ENCODE peak calls at places on chromosomes 2 and 18, in six cellular contexts. One of them, this sample, is unnamed.

GRCh38 chr2:142973160-142973821 is 95.8 kb downstream of the KYNU start:
- DNase-seq in astrocyte of the spinal cord: no peak
- DNase-seq in mammary epithelial cell: peak; percentile 78
- DNase-seq in Jurkat, Clone E6-1: no peak
- DNase-seq in prostate gland: no peak
- DNase-seq in cardiac muscle cell: peak; percentile 29
- DNase-seq in this sample: no peak

GRCh38 chr2:65880451-65880850 is 448.1 kb upstream of the SPRED2 start:
- DNase-seq in astrocyte of the spinal cord: no peak
- DNase-seq in Jurkat, Clone E6-1: no peak
- DNase-seq in cardiac muscle cell: no peak
- DNase-seq in mammary epithelial cell: no peak
- DNase-seq in prostate gland: no peak
- DNase-seq in this sample: no peak

GRCh38 chr2:237749961-237750360 is 48.6 kb upstream of the RBM44 start:
- DNase-seq in mammary epithelial cell: no peak
- DNase-seq in astrocyte of the spinal cord: no peak
- DNase-seq in prostate gland: no peak
- DNase-seq in Jurkat, Clone E6-1: no peak
- DNase-seq in cardiac muscle cell: no peak
- DNase-seq in this sample: no peak

GRCh38 chr2:1804865-1805264 is 60.5 kb upstream of the PXDN start:
- DNase-seq in cardiac muscle cell: no peak
- DNase-seq in prostate gland: no peak
- DNase-seq in Jurkat, Clone E6-1: no peak
- DNase-seq in mammary epithelial cell: no peak
- DNase-seq in astrocyte of the spinal cord: no peak
- DNase-seq in this sample: no peak

GRCh38 chr2:509888-510287 is 167.3 kb downstream of the TMEM18 start:
- DNase-seq in mammary epithelial cell: no peak
- DNase-seq in cardiac muscle cell: no peak
- DNase-seq in astrocyte of the spinal cord: no peak
- DNase-seq in Jurkat, Clone E6-1: no peak
- DNase-seq in prostate gland: no peak
- DNase-seq in this sample: no peak

GRCh38 chr2:207254526-207255464 is 89.0 kb upstream of the KLF7 start:
- DNase-seq in prostate gland: no peak
- DNase-seq in mammary epithelial cell: peak; percentile 54
- DNase-seq in cardiac muscle cell: peak; percentile 52
- DNase-seq in Jurkat, Clone E6-1: no peak
- DNase-seq in astrocyte of the spinal cord: peak; percentile 65
- DNase-seq in this sample: no peak

GRCh38 chr2:166074430-166074829 is 53.4 kb downstream of the SCN1A start:
- DNase-seq in mammary epithelial cell: no peak
- DNase-seq in prostate gland: no peak
- DNase-seq in astrocyte of the spinal cord: no peak
- DNase-seq in Jurkat, Clone E6-1: no peak
- DNase-seq in cardiac muscle cell: no peak
- DNase-seq in this sample: no peak

GRCh38 chr2:152611458-152612231 is 105.6 kb downstream of the PRPF40A start:
- DNase-seq in mammary epithelial cell: peak; percentile 28
- DNase-seq in cardiac muscle cell: peak; percentile 91
- DNase-seq in Jurkat, Clone E6-1: no peak
- DNase-seq in prostate gland: no peak
- DNase-seq in astrocyte of the spinal cord: peak; percentile 83
- DNase-seq in this sample: peak; percentile 75

GRCh38 chr2:172021955-172022354 is 22.2 kb downstream of the METAP1D start:
- DNase-seq in prostate gland: no peak
- DNase-seq in Jurkat, Clone E6-1: no peak
- DNase-seq in cardiac muscle cell: peak; percentile 60
- DNase-seq in astrocyte of the spinal cord: peak; percentile 42
- DNase-seq in mammary epithelial cell: no peak
- DNase-seq in this sample: no peak

GRCh38 chr2:74876081-74876886 is 42.4 kb downstream of the HK2 start:
- DNase-seq in cardiac muscle cell: peak; percentile 80
- DNase-seq in astrocyte of the spinal cord: peak; percentile 47
- DNase-seq in mammary epithelial cell: no peak
- DNase-seq in Jurkat, Clone E6-1: peak; percentile 52
- DNase-seq in prostate gland: peak; percentile 45
- DNase-seq in this sample: peak; percentile 69

GRCh38 chr2:17095340-17095739 is 422.9 kb downstream of the RAD51AP2 start:
- DNase-seq in mammary epithelial cell: no peak
- DNase-seq in Jurkat, Clone E6-1: no peak
- DNase-seq in astrocyte of the spinal cord: no peak
- DNase-seq in prostate gland: no peak
- DNase-seq in cardiac muscle cell: no peak
- DNase-seq in this sample: no peak

GRCh38 chr2:50066858-50067257 is 912.5 kb upstream of the FSHR start:
- DNase-seq in Jurkat, Clone E6-1: no peak
- DNase-seq in mammary epithelial cell: no peak
- DNase-seq in astrocyte of the spinal cord: no peak
- DNase-seq in prostate gland: no peak
- DNase-seq in cardiac muscle cell: no peak
- DNase-seq in this sample: no peak

GRCh38 chr2:149611100-149611820 is 23.7 kb upstream of the MMADHC start:
- DNase-seq in mammary epithelial cell: peak; percentile 20
- DNase-seq in prostate gland: no peak
- DNase-seq in astrocyte of the spinal cord: no peak
- DNase-seq in cardiac muscle cell: no peak
- DNase-seq in Jurkat, Clone E6-1: no peak
- DNase-seq in this sample: peak; percentile 7

GRCh38 chr2:232528746-232529445 is 2.9 kb downstream of the CHRND start:
- DNase-seq in astrocyte of the spinal cord: no peak
- DNase-seq in prostate gland: no peak
- DNase-seq in cardiac muscle cell: no peak
- DNase-seq in mammary epithelial cell: peak; percentile 11
- DNase-seq in Jurkat, Clone E6-1: peak; percentile 77
- DNase-seq in this sample: no peak

GRCh38 chr2:53913721-53914120 is 54.0 kb upstream of the GPR75 start:
- DNase-seq in astrocyte of the spinal cord: peak; percentile 47
- DNase-seq in prostate gland: no peak
- DNase-seq in Jurkat, Clone E6-1: peak; percentile 7
- DNase-seq in mammary epithelial cell: peak; percentile 4
- DNase-seq in cardiac muscle cell: peak; percentile 67
- DNase-seq in this sample: peak; percentile 34

GRCh38 chr2:67532325-67532724 is 135.2 kb downstream of the ETAA1 start:
- DNase-seq in Jurkat, Clone E6-1: no peak
- DNase-seq in astrocyte of the spinal cord: no peak
- DNase-seq in prostate gland: no peak
- DNase-seq in mammary epithelial cell: no peak
- DNase-seq in cardiac muscle cell: no peak
- DNase-seq in this sample: no peak

GRCh38 chr2:99524056-99524455 is 34.2 kb upstream of the REV1 start:
- DNase-seq in Jurkat, Clone E6-1: no peak
- DNase-seq in prostate gland: no peak
- DNase-seq in astrocyte of the spinal cord: no peak
- DNase-seq in cardiac muscle cell: no peak
- DNase-seq in mammary epithelial cell: no peak
- DNase-seq in this sample: no peak

GRCh38 chr2:229714736-229715541 is 584 bp upstream of the DNER start:
- DNase-seq in Jurkat, Clone E6-1: no peak
- DNase-seq in prostate gland: peak; percentile 14
- DNase-seq in mammary epithelial cell: peak; percentile 56
- DNase-seq in astrocyte of the spinal cord: peak; percentile 79
- DNase-seq in cardiac muscle cell: peak; percentile 78
- DNase-seq in this sample: peak; percentile 44

GRCh38 chr2:240584486-240585031 is 2.0 kb upstream of the CAPN10 start:
- DNase-seq in mammary epithelial cell: peak; percentile 44
- DNase-seq in cardiac muscle cell: peak; percentile 79
- DNase-seq in prostate gland: no peak
- DNase-seq in Jurkat, Clone E6-1: peak; percentile 96
- DNase-seq in astrocyte of the spinal cord: no peak
- DNase-seq in this sample: peak; percentile 98
- H3K4me3 ChIP-seq in mammary epithelial cell: peak overlapping the region; percentile 63
- H3K4me3 ChIP-seq in cardiac muscle cell: no peak overlapping the region
- H3K4me3 ChIP-seq in prostate gland: no peak overlapping the region
- H3K4me3 ChIP-seq in Jurkat, Clone E6-1: peak overlapping the region; percentile 97
- H3K4me3 ChIP-seq in astrocyte of the spinal cord: no peak overlapping the region
- H3K4me3 ChIP-seq in this sample: peak overlapping the region; percentile 67

DNA sequence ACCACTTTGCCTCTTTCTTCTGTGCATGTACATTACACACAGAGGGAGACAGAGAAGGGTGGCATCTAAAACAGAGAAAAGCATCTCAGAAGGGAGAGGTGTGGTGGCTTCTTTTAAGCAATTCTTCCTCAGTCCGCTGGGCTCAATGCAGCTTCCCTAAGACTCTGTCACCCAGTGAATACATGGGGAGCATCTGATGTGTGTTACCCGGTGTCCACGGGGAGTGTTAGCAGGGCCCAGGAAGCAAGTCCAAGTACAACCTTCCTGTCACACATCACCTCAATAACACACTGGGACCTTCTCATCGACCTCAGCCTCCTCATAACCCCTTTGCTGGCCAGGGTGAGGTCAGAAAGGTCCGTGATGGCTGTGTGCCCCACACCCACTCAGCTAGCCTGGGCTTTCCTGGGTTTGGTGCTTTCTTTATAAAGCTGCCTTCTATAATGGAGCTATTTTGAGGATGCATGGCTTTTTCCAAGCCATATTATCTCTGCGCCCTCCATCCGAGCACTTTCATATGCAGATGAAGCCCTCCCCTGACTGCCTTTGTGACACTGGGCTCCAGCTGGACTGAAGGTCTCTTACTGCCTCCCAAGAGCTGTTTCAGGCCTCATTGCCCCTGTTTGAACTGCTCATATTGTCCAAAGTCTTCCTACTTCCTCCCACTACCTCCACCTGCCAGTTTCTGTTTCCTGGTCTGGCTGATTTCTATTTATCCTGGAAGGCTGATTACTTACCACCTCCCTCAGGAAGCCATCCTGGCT is 21.4 kb downstream of the TNFRSF11A start:
- DNase-seq in Jurkat, Clone E6-1: no peak
- DNase-seq in astrocyte of the spinal cord: no peak
- DNase-seq in prostate gland: no peak
- DNase-seq in mammary epithelial cell: no peak
- DNase-seq in cardiac muscle cell: no peak
- DNase-seq in this sample: no peak
- H3K4me3 ChIP-seq in Jurkat, Clone E6-1: no peak overlapping the region
- H3K4me3 ChIP-seq in astrocyte of the spinal cord: no peak overlapping the region
- H3K4me3 ChIP-seq in prostate gland: no peak overlapping the region
- H3K4me3 ChIP-seq in mammary epithelial cell: no peak overlapping the region
- H3K4me3 ChIP-seq in cardiac muscle cell: no peak overlapping the region
- H3K4me3 ChIP-seq in this sample: no peak overlapping the region

GRCh38 chr18:77002496-77002895 is 130.1 kb downstream of the MBP start:
- DNase-seq in astrocyte of the spinal cord: no peak
- DNase-seq in Jurkat, Clone E6-1: no peak
- DNase-seq in mammary epithelial cell: no peak
- DNase-seq in cardiac muscle cell: no peak
- DNase-seq in prostate gland: no peak
- DNase-seq in this sample: no peak

GRCh38 chr18:77001041-77001440 is 131.5 kb downstream of the MBP start:
- DNase-seq in prostate gland: no peak
- DNase-seq in cardiac muscle cell: no peak
- DNase-seq in mammary epithelial cell: no peak
- DNase-seq in astrocyte of the spinal cord: no peak
- DNase-seq in Jurkat, Clone E6-1: no peak
- DNase-seq in this sample: no peak

GRCh38 chr18:76999077-76999476 is 133.5 kb downstream of the MBP start:
- DNase-seq in Jurkat, Clone E6-1: no peak
- DNase-seq in prostate gland: no peak
- DNase-seq in cardiac muscle cell: no peak
- DNase-seq in astrocyte of the spinal cord: no peak
- DNase-seq in mammary epithelial cell: no peak
- DNase-seq in this sample: no peak

GRCh38 chr18:77001979-77002378 is 130.6 kb downstream of the MBP start:
- DNase-seq in cardiac muscle cell: no peak
- DNase-seq in astrocyte of the spinal cord: no peak
- DNase-seq in mammary epithelial cell: no peak
- DNase-seq in Jurkat, Clone E6-1: no peak
- DNase-seq in prostate gland: no peak
- DNase-seq in this sample: no peak

GRCh38 chr18:77000527-77000926 is 132.1 kb downstream of the MBP start:
- DNase-seq in Jurkat, Clone E6-1: no peak
- DNase-seq in astrocyte of the spinal cord: peak; percentile 46
- DNase-seq in mammary epithelial cell: peak; percentile 17
- DNase-seq in prostate gland: peak; percentile 30
- DNase-seq in cardiac muscle cell: peak; percentile 60
- DNase-seq in this sample: peak; percentile 52
- H3K4me3 ChIP-seq in Jurkat, Clone E6-1: no peak overlapping the region
- H3K4me3 ChIP-seq in astrocyte of the spinal cord: no peak overlapping the region
- H3K4me3 ChIP-seq in mammary epithelial cell: no peak overlapping the region
- H3K4me3 ChIP-seq in prostate gland: no peak overlapping the region
- H3K4me3 ChIP-seq in cardiac muscle cell: no peak overlapping the region
- H3K4me3 ChIP-seq in this sample: no peak overlapping the region

GRCh38 chr2:3578987-3579386 is 3.9 kb downstream of the RPS7 start:
- DNase-seq in Jurkat, Clone E6-1: no peak
- DNase-seq in prostate gland: no peak
- DNase-seq in astrocyte of the spinal cord: no peak
- DNase-seq in mammary epithelial cell: no peak
- DNase-seq in cardiac muscle cell: no peak
- DNase-seq in this sample: no peak

GRCh38 chr2:3584076-3584475 is 9.0 kb downstream of the RPS7 start:
- DNase-seq in astrocyte of the spinal cord: no peak
- DNase-seq in cardiac muscle cell: no peak
- DNase-seq in mammary epithelial cell: no peak
- DNase-seq in prostate gland: no peak
- DNase-seq in Jurkat, Clone E6-1: no peak
- DNase-seq in this sample: no peak

GRCh38 chr2:3580449-3580848 is 5.4 kb downstream of the RPS7 start:
- DNase-seq in cardiac muscle cell: no peak
- DNase-seq in astrocyte of the spinal cord: no peak
- DNase-seq in mammary epithelial cell: no peak
- DNase-seq in Jurkat, Clone E6-1: no peak
- DNase-seq in prostate gland: no peak
- DNase-seq in this sample: no peak

GRCh38 chr2:3584608-3585007 is 9.5 kb downstream of the RPS7 start:
- DNase-seq in prostate gland: no peak
- DNase-seq in cardiac muscle cell: no peak
- DNase-seq in astrocyte of the spinal cord: no peak
- DNase-seq in mammary epithelial cell: no peak
- DNase-seq in Jurkat, Clone E6-1: no peak
- DNase-seq in this sample: no peak

DNA sequence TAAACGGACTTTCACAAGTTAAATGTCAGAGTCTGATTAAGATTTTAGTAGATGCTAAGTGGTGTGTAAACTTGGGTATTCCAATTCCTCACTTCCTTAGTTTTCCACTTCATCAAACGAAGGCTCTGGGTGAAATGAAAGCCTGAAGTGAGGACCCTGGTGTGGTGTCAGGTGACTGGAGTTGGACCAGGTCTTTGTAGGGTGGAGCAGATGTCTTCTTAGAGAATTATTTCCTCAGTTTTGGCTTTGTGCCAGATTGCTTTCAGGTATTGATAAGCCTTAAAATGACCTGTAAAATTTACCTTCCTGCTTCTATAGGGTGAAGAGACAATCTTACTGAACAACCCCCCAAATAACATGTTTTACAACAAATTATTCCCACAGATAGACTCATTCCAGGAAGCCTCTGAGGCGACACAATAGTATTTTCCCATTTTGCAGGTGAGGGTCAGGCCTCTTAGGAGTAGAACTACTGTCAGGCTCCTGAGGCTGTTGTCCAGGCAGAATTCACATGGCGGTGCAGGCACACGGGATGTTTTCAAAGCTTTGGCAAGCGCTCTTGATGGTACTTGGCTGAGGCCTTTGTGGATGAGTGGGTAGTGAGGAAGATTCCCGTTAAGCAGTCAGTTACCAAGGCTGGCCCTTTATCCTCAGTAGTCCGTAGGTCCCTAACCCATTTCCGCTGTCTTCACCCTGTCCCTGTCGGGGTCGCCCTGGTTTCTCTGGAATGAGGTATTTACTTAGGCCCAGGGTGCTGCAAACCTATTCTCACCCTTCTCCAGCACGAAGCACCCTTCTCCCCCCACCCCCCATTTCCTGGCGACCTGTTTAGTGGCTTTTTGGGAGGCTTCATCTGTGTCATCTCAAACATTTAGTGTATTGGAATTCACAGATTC is 6.6 kb downstream of the RPS7 start:
- DNase-seq in prostate gland: no peak
- DNase-seq in mammary epithelial cell: no peak
- DNase-seq in astrocyte of the spinal cord: no peak
- DNase-seq in Jurkat, Clone E6-1: no peak
- DNase-seq in cardiac muscle cell: no peak
- DNase-seq in this sample: no peak
- H3K4me3 ChIP-seq in prostate gland: no peak overlapping the region
- H3K4me3 ChIP-seq in mammary epithelial cell: no peak overlapping the region
- H3K4me3 ChIP-seq in astrocyte of the spinal cord: no peak overlapping the region
- H3K4me3 ChIP-seq in Jurkat, Clone E6-1: no peak overlapping the region
- H3K4me3 ChIP-seq in cardiac muscle cell: no peak overlapping the region
- H3K4me3 ChIP-seq in this sample: no peak overlapping the region